ENCODE peak calls at places on chromosome 3, in seven cellular contexts. Y is A549; P is T-helper 2 cell; E is Calu3; B is NCI-H460; A is SW480; K is activated CD8-positive, alpha-beta T cell treated with anti-CD3 and anti-CD28 coated beads for 36 hours. J is an unnamed sample.

GRCh38 chr3:30084971-30085403 is 521.4 kb upstream of the TGFBR2 start:
- DNase-seq in E (no peak), Y (no peak), P (no peak), A (no peak), K (no peak), B (no peak), J (no peak)

GRCh38 chr3:44039006-44039405 is 202.7 kb upstream of the TOPAZ1 start:
- DNase-seq in Y (no peak), K (no peak), B (no peak), A (no peak), P (no peak), E (no peak), J (no peak)

GRCh38 chr3:37221407-37221806 is 47.0 kb upstream of the LRRFIP2 start:
- DNase-seq in P (no peak), B (no peak), E (peak; percentile 57), K (no peak), Y (peak; percentile 91), A (peak; percentile 82), J (no peak)

GRCh38 chr3:188830955-188831354 is 340.8 kb upstream of the TPRG1 start:
- DNase-seq in E (peak; percentile 10), B (peak; percentile 1), Y (peak; percentile 4), K (peak; percentile 15), P (no peak), A (no peak), J (no peak)

GRCh38 chr3:168139947-168140346 is 44.2 kb upstream of the GOLIM4 start:
- DNase-seq in P (no peak), A (no peak), B (no peak), K (no peak), Y (no peak), E (no peak), J (no peak)

GRCh38 chr3:157700405-157700804 is 197.2 kb upstream of the VEPH1 start:
- DNase-seq in E (peak; percentile 17), P (no peak), A (no peak), Y (peak; percentile 17), K (no peak), B (no peak), J (no peak)

GRCh38 chr3:11077466-11077865 is 76.8 kb upstream of the HRH1 start:
- DNase-seq in E (no peak), B (no peak), K (no peak), P (no peak), Y (peak; percentile 32), A (no peak), J (no peak)

GRCh38 chr3:42752441-42752840 is 20.6 kb downstream of the CCDC13 start:
- DNase-seq in B (no peak), A (no peak), P (no peak), K (no peak), E (no peak), Y (no peak), J (no peak)

GRCh38 chr3:107271787-107272387 is 105.4 kb upstream of the CCDC54 start:
- DNase-seq in B (peak; percentile 26), A (peak; percentile 79), E (no peak), P (no peak), K (no peak), Y (peak; percentile 41), J (no peak)

GRCh38 chr3:160686955-160687535 is 10.1 kb downstream of the ARL14 start:
- DNase-seq in A (peak; percentile 44), E (no peak), Y (peak; percentile 22), K (no peak), B (no peak), P (no peak), J (no peak)

GRCh38 chr3:50221413-50222168 is 14.4 kb upstream of the GNAI2 start:
- DNase-seq in P (no peak), K (peak; percentile 22), Y (no peak), A (no peak), E (no peak), B (no peak), J (no peak)

GRCh38 chr3:42052132-42052866 is 38.9 kb upstream of the TRAK1 start:
- DNase-seq in E (no peak), Y (no peak), P (no peak), A (no peak), B (no peak), K (no peak), J (no peak)

GRCh38 chr3:38039101-38039898 is at the start of gene DLEC1:
- DNase-seq in P (peak; percentile 79), Y (no peak), K (peak; percentile 94), B (peak; percentile 13), A (peak; percentile 72), E (peak; percentile 77), J (peak; percentile 80)

GRCh38 chr3:105883798-105884377 is 15.1 kb upstream of the CBLB start:
- DNase-seq in K (no peak), P (no peak), A (no peak), E (no peak), Y (no peak), B (no peak), J (no peak)